ENCODE peak calls at places on chromosomes 2 and 18, in seven cellular contexts. G, D, F, Q, K, N and E are unnamed samples.

GRCh38 chr2:45391866-45392265 is 219.2 kb downstream of the SRBD1 start:
- DNase-seq in G (peak; percentile 10), D (no peak), F (no peak), Q (peak; percentile 12), K (no peak), N (no peak), E (no peak)

GRCh38 chr2:99380376-99381010 is 43.3 kb downstream of the EIF5B start:
- DNase-seq in G (no peak), D (no peak), F (no peak), Q (no peak), K (no peak), N (no peak), E (peak; percentile 94)

GRCh38 chr18:10523544-10523943 is 2.3 kb upstream of the NAPG start:
- DNase-seq in G (no peak), D (no peak), F (no peak), Q (no peak), K (no peak), N (no peak), E (no peak)

GRCh38 chr2:212052412-212053159 is 486.0 kb downstream of the ERBB4 start:
- DNase-seq in G (no peak), D (no peak), F (no peak), Q (no peak), K (no peak), N (peak; percentile 25), E (peak; percentile 23)

GRCh38 chr2:44273076-44273475 is 2.2 kb upstream of the SLC3A1 start:
- DNase-seq in G (no peak), D (no peak), F (no peak), Q (no peak), K (no peak), N (no peak), E (no peak)

GRCh38 chr2:84911135-84911678 is 5.8 kb downstream of the TMSB10 start:
- DNase-seq in G (no peak), D (no peak), F (no peak), Q (no peak), K (no peak), N (no peak), E (no peak)

GRCh38 chr18:78962098-78962497 is 17.5 kb upstream of the SALL3 start:
- DNase-seq in G (no peak), D (no peak), F (no peak), Q (no peak), K (no peak), N (no peak), E (no peak)

GRCh38 chr18:9673296-9674251 is 34.5 kb upstream of the RAB31 start:
- DNase-seq in G (peak; percentile 80), D (no peak), F (no peak), Q (peak; percentile 85), K (no peak), N (peak; percentile 93), E (peak; percentile 100)

GRCh38 chr2:66110646-66111045 is 324.3 kb upstream of the MEIS1 start:
- DNase-seq in G (no peak), D (no peak), F (no peak), Q (no peak), K (no peak), N (no peak), E (no peak)

GRCh38 chr2:25375371-25375988 is 33.8 kb upstream of the DNMT3A start:
- DNase-seq in G (no peak), D (no peak), F (no peak), Q (no peak), K (no peak), N (no peak), E (no peak)

GRCh38 chr2:218814540-218815243 is 16.9 kb downstream of the PRKAG3 start:
- DNase-seq in G (no peak), D (no peak), F (no peak), Q (no peak), K (no peak), N (no peak), E (no peak)

GRCh38 chr2:209476367-209477191 is 52.7 kb downstream of the MAP2 start:
- DNase-seq in G (no peak), D (no peak), F (no peak), Q (no peak), K (no peak), N (peak; percentile 98), E (peak; percentile 85)

GRCh38 chr2:56448999-56449431 is 265.2 kb downstream of the CCDC85A start:
- DNase-seq in G (peak; percentile 22), D (no peak), F (no peak), Q (peak; percentile 44), K (no peak), N (peak; percentile 53), E (peak; percentile 99)

GRCh38 chr2:65955259-65955658 is 479.7 kb upstream of the MEIS1 start:
- DNase-seq in G (no peak), D (no peak), F (no peak), Q (no peak), K (no peak), N (no peak), E (no peak)

GRCh38 chr2:188937228-188938220 is 36.6 kb upstream of the COL3A1 start:
- DNase-seq in G (peak; percentile 58), D (no peak), F (no peak), Q (peak; percentile 81), K (no peak), N (peak; percentile 21), E (peak; percentile 79)

GRCh38 chr2:28993211-28993960 is 12.3 kb downstream of the TOGARAM2 start:
- DNase-seq in G (no peak), D (no peak), F (no peak), Q (no peak), K (no peak), N (peak; percentile 75), E (peak; percentile 30)

GRCh38 chr2:164624296-164624695 is 3.0 kb upstream of the GRB14 start:
- DNase-seq in G (no peak), D (no peak), F (no peak), Q (no peak), K (no peak), N (no peak), E (no peak)

GRCh38 chr2:239152239-239152915 is 248.4 kb downstream of the HDAC4 start:
- DNase-seq in G (no peak), D (no peak), F (no peak), Q (no peak), K (no peak), N (no peak), E (no peak)